ENCODE peak calls at places on chromosomes 16 and 17, in four cellular contexts. R, L, I and T are unnamed samples.

GRCh38 chr17:38352245-38353083 is 820 bp downstream of the SOCS7 start:
- DNase-seq in R (no peak), L (peak; percentile 32), I (no peak), T (no peak)

GRCh38 chr16:19071811-19072777 is 4.7 kb downstream of the COQ7 start:
- DNase-seq in R (peak; percentile 47), L (peak; percentile 46), I (no peak), T (peak; percentile 75)

GRCh38 chr17:1941241-1942065 is 83.7 kb downstream of the RTN4RL1 start:
- DNase-seq in R (no peak), L (no peak), I (no peak), T (no peak)

GRCh38 chr17:74429604-74430384 is 2.1 kb upstream of the GPRC5C start:
- DNase-seq in R (no peak), L (no peak), I (no peak), T (peak; percentile 80)

GRCh38 chr17:28492352-28493310 is 13.5 kb upstream of the FOXN1 start:
- DNase-seq in R (no peak), L (no peak), I (no peak), T (no peak)

GRCh38 chr17:33233855-33234228 is 59.3 kb downstream of the ASIC2 start:
- DNase-seq in R (no peak), L (no peak), I (no peak), T (no peak)

GRCh38 chr16:30949655-30950515 is 1.0 kb downstream of the ORAI3 start:
- DNase-seq in R (peak; percentile 79), L (peak; percentile 69), I (no peak), T (peak; percentile 92)

GRCh38 chr17:46140645-46141197 is 52.5 kb downstream of the KANSL1 start:
- DNase-seq in R (no peak), L (no peak), I (no peak), T (no peak)

GRCh38 chr17:8466873-8467272 is 31.2 kb downstream of the NDEL1 start:
- DNase-seq in R (no peak), L (no peak), I (no peak), T (no peak)

GRCh38 chr16:51592535-51592934 is 441.5 kb upstream of the SALL1 start:
- DNase-seq in R (no peak), L (no peak), I (no peak), T (no peak)

GRCh38 chr16:89601906-89602272 is 11.6 kb upstream of the DPEP1 start:
- DNase-seq in R (no peak), L (no peak), I (no peak), T (no peak)

GRCh38 chr16:79369796-79370195 is 230.7 kb downstream of the MAF start:
- DNase-seq in R (no peak), L (no peak), I (no peak), T (no peak)

GRCh38 chr16:57071840-57072541 is 20.4 kb upstream of the CPNE2 start:
- DNase-seq in R (peak; percentile 26), L (no peak), I (no peak), T (no peak)

GRCh38 chr17:58282442-58282841 is 1.7 kb upstream of the MPO start:
- DNase-seq in R (no peak), L (no peak), I (no peak), T (no peak)

GRCh38 chr17:46854515-46854914 is 3.1 kb downstream of the WNT9B start:
- DNase-seq in R (no peak), L (no peak), I (no peak), T (no peak)

GRCh38 chr17:35048685-35049379 is 14.7 kb downstream of the RFFL start:
- DNase-seq in R (no peak), L (no peak), I (no peak), T (no peak)

GRCh38 chr17:4313482-4314114 is 49.8 kb upstream of the ANKFY1 start:
- DNase-seq in R (no peak), L (no peak), I (no peak), T (no peak)

GRCh38 chr16:87679593-87680271 is 77.4 kb downstream of the JPH3 start:
- DNase-seq in R (no peak), L (no peak), I (no peak), T (no peak)

GRCh38 chr17:62780951-62781350 is 27.2 kb downstream of the MARCHF10 start:
- DNase-seq in R (no peak), L (no peak), I (no peak), T (no peak)

GRCh38 chr17:52025231-52025630 is 133.3 kb downstream of the CA10 start:
- DNase-seq in R (no peak), L (no peak), I (no peak), T (no peak)

GRCh38 chr16:19687279-19687678 is 30.7 kb downstream of the KNOP1 start:
- DNase-seq in R (no peak), L (no peak), I (no peak), T (no peak)

GRCh38 chr17:65472602-65473001 is 88.8 kb downstream of the AXIN2 start:
- DNase-seq in R (no peak), L (no peak), I (no peak), T (no peak)
- TF ChIP-seq TCF7L2 in R (no peak), L (no peak), I (no peak), T (no peak)

GRCh38 chr17:5510776-5511175 is 24.4 kb downstream of the MIS12 start:
- DNase-seq in R (no peak), L (no peak), I (no peak), T (no peak)

GRCh38 chr17:5514976-5515375 is 28.6 kb downstream of the MIS12 start:
- DNase-seq in R (no peak), L (no peak), I (no peak), T (no peak)

GRCh38 chr17:5513610-5514009 is 27.2 kb downstream of the MIS12 start:
- DNase-seq in R (no peak), L (no peak), I (no peak), T (no peak)

GRCh38 chr17:5516060-5516792 is 29.9 kb downstream of the MIS12 start:
- DNase-seq in R (peak; percentile 66), L (no peak), I (peak; percentile 91), T (peak; percentile 93)
- TF ChIP-seq TCF7L2 in R (no peak), L (no peak), I (no peak), T (no peak)

DNA sequence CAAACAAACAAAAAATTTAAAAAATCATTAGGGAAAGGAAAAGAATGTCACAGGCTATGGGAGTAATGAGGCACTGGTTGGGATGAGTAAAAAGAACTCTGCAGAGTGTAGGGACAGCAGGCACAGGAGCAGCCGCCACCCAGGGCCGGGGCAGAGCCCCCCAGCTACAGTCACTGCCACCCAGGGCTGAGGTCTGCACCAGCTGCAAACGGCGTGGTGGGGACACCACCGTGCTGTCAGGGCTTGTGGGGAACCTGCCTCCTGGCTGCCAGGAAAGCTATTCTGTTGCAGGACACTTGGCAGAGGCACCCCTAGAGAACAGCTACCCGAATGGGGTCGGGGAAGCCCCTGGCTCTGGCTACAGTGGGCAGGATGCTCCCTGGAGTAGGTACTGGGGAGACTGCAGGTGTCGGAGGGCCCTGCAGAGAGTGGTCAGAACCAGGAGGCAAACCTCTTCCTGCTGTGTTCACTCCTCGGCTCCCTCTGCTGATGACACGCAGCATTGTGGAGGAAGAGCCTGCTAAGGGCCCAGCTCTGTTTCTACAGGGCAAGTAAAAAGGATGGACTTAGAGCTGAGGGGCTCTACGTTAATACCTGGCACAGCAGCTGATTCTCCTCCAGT is 32.3 kb upstream of the CAPN15 start:
- DNase-seq in R (no peak), L (peak; percentile 37), I (peak; percentile 4), T (peak; percentile 59)
- TF ChIP-seq TCF7L2 in R (no peak), L (no peak), I (no peak), T (no peak)

GRCh38 chr16:71927383-71927782 is 32.1 kb downstream of the IST1 start:
- DNase-seq in R (peak; percentile 42), L (no peak), I (no peak), T (no peak)
- TF ChIP-seq TCF7L2 in R (no peak), L (no peak), I (no peak), T (no peak)

DNA sequence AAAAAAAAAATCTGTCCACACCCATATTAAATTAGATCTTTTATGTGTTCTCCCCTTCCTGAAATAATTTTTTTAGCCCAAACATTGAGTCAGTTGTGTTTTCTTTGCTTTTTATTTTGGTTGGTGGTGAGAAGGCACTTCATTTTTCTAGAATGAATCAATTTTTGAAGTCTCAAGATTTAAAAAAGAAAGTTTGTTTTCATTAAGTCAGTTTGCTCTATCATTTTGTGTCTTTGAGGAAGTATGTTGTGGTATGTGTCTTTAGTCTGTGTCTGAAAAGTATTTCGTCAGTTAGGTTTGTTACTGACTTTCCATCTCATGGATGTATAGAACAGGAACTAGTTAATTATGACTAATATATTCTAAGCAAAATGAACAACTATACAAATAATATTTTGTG is 3.8 kb downstream of the IGF2BP1 start:
- DNase-seq in R (no peak), L (no peak), I (no peak), T (no peak)
- TF ChIP-seq TCF7L2 in R (no peak), L (no peak), I (no peak), T (no peak)

DNA sequence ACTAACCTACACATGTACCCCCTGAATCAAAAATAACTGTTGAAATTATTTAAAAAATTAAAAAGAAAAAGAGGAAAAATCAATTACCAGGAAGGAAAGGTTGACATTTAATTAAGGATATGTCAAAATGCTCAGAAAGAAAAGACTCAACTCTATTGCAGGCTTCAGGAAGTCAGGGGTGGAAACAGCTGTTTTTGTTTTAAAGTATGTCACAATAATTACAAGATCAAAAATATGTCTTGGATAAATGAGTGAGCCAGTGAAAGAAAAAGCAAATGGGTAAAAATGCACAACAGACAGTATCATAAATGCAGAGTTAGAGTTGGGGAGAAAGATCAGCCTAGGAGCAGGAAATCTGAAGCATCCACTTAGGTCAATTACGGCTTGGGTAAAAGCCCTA is 146.0 kb downstream of the CDH11 start:
- DNase-seq in R (no peak), L (no peak), I (no peak), T (no peak)
- TF ChIP-seq TCF7L2 in R (no peak), L (no peak), I (no peak), T (no peak)

GRCh38 chr16:85029413-85029794 is 1.8 kb downstream of the KIAA0513 start:
- DNase-seq in R (no peak), L (peak; percentile 73), I (no peak), T (no peak)
- TF ChIP-seq TCF7L2 in R (no peak), L (no peak), I (no peak), T (no peak)